ENCODE peak calls at places on chromosomes 16 and 17, in seven cellular contexts. One of them, this sample, is unnamed.

GRCh38 chr17:4599505-4600281 is 15.4 kb downstream of the SMTNL2 start:
- DNase-seq in NCI-H460: no peak
- DNase-seq in keratinocyte: no peak
- DNase-seq in myocyte: no peak
- DNase-seq in SW480: no peak
- DNase-seq in tibial nerve: no peak
- DNase-seq in substantia nigra: no peak
- DNase-seq in this sample: peak; percentile 28

GRCh38 chr17:65785109-65785508 is 223.7 kb upstream of the AXIN2 start:
- DNase-seq in keratinocyte: peak; percentile 26
- DNase-seq in myocyte: peak; percentile 86
- DNase-seq in tibial nerve: no peak
- DNase-seq in substantia nigra: no peak
- DNase-seq in NCI-H460: peak; percentile 59
- DNase-seq in SW480: peak; percentile 67
- DNase-seq in this sample: no peak

GRCh38 chr17:17792551-17793377 is 44.0 kb downstream of the SREBF1 start:
- DNase-seq in tibial nerve: no peak
- DNase-seq in SW480: no peak
- DNase-seq in substantia nigra: no peak
- DNase-seq in myocyte: no peak
- DNase-seq in keratinocyte: no peak
- DNase-seq in NCI-H460: no peak
- DNase-seq in this sample: no peak

GRCh38 chr16:77582956-77583355 is 139.4 kb upstream of the NUDT7 start:
- DNase-seq in myocyte: no peak
- DNase-seq in SW480: no peak
- DNase-seq in substantia nigra: no peak
- DNase-seq in keratinocyte: no peak
- DNase-seq in tibial nerve: no peak
- DNase-seq in NCI-H460: no peak
- DNase-seq in this sample: no peak

GRCh38 chr17:1005361-1005946 is 8.5 kb downstream of the TIMM22 start:
- DNase-seq in keratinocyte: no peak
- DNase-seq in SW480: peak; percentile 48
- DNase-seq in substantia nigra: peak; percentile 60
- DNase-seq in NCI-H460: no peak
- DNase-seq in myocyte: no peak
- DNase-seq in tibial nerve: no peak
- DNase-seq in this sample: peak; percentile 75

GRCh38 chr16:81987706-81988105 is 23.6 kb downstream of the SDR42E1 start:
- DNase-seq in keratinocyte: no peak
- DNase-seq in NCI-H460: no peak
- DNase-seq in SW480: no peak
- DNase-seq in substantia nigra: no peak
- DNase-seq in myocyte: peak; percentile 21
- DNase-seq in tibial nerve: no peak
- DNase-seq in this sample: no peak

GRCh38 chr17:82374626-82375331 is 3.2 kb downstream of the UTS2R start:
- DNase-seq in tibial nerve: no peak
- DNase-seq in substantia nigra: no peak
- DNase-seq in myocyte: no peak
- DNase-seq in NCI-H460: no peak
- DNase-seq in SW480: no peak
- DNase-seq in keratinocyte: no peak
- DNase-seq in this sample: no peak

GRCh38 chr16:11251525-11252481 is 4.2 kb downstream of the SOCS1 start:
- DNase-seq in myocyte: no peak
- DNase-seq in tibial nerve: no peak
- DNase-seq in NCI-H460: no peak
- DNase-seq in substantia nigra: no peak
- DNase-seq in SW480: no peak
- DNase-seq in keratinocyte: no peak
- DNase-seq in this sample: no peak

GRCh38 chr16:58217341-58217925 is 19.5 kb upstream of the CSNK2A2 start:
- DNase-seq in myocyte: no peak
- DNase-seq in substantia nigra: no peak
- DNase-seq in NCI-H460: no peak
- DNase-seq in SW480: no peak
- DNase-seq in keratinocyte: no peak
- DNase-seq in tibial nerve: no peak
- DNase-seq in this sample: no peak

GRCh38 chr16:75519175-75519574 is 16.7 kb downstream of the CHST5 start:
- DNase-seq in SW480: no peak
- DNase-seq in myocyte: no peak
- DNase-seq in keratinocyte: no peak
- DNase-seq in substantia nigra: no peak
- DNase-seq in tibial nerve: no peak
- DNase-seq in NCI-H460: no peak
- DNase-seq in this sample: no peak

GRCh38 chr17:81110488-81111040 is 54.7 kb upstream of the PVALEF start:
- DNase-seq in SW480: no peak
- DNase-seq in keratinocyte: no peak
- DNase-seq in tibial nerve: no peak
- DNase-seq in substantia nigra: no peak
- DNase-seq in NCI-H460: no peak
- DNase-seq in myocyte: no peak
- DNase-seq in this sample: no peak

GRCh38 chr17:78892520-78892919 is 10.5 kb downstream of the CEP295NL start:
- DNase-seq in substantia nigra: peak; percentile 29
- DNase-seq in keratinocyte: no peak
- DNase-seq in SW480: no peak
- DNase-seq in NCI-H460: no peak
- DNase-seq in tibial nerve: no peak
- DNase-seq in myocyte: no peak
- DNase-seq in this sample: no peak

GRCh38 chr16:75377971-75378386 is 55.3 kb downstream of the CFDP1 start:
- DNase-seq in substantia nigra: no peak
- DNase-seq in SW480: no peak
- DNase-seq in NCI-H460: peak; percentile 15
- DNase-seq in tibial nerve: no peak
- DNase-seq in keratinocyte: peak; percentile 85
- DNase-seq in myocyte: peak; percentile 65
- DNase-seq in this sample: no peak

GRCh38 chr17:39097537-39097936 is 53.9 kb downstream of the PLXDC1 start:
- DNase-seq in myocyte: no peak
- DNase-seq in substantia nigra: no peak
- DNase-seq in SW480: no peak
- DNase-seq in tibial nerve: no peak
- DNase-seq in keratinocyte: no peak
- DNase-seq in NCI-H460: no peak
- DNase-seq in this sample: no peak

GRCh38 chr17:38604479-38605229 is 1.1 kb downstream of the SRCIN1 start:
- DNase-seq in tibial nerve: no peak
- DNase-seq in substantia nigra: peak; percentile 52
- DNase-seq in NCI-H460: no peak
- DNase-seq in myocyte: no peak
- DNase-seq in SW480: peak; percentile 35
- DNase-seq in keratinocyte: no peak
- DNase-seq in this sample: no peak

GRCh38 chr16:75333770-75334169 is 82.3 kb upstream of the BCAR1 start:
- DNase-seq in SW480: no peak
- DNase-seq in tibial nerve: no peak
- DNase-seq in myocyte: no peak
- DNase-seq in NCI-H460: no peak
- DNase-seq in keratinocyte: no peak
- DNase-seq in substantia nigra: no peak
- DNase-seq in this sample: no peak

GRCh38 chr16:17836868-17837602 is 366.3 kb upstream of the XYLT1 start:
- DNase-seq in SW480: peak; percentile 87
- DNase-seq in myocyte: no peak
- DNase-seq in keratinocyte: peak; percentile 90
- DNase-seq in NCI-H460: peak; percentile 59
- DNase-seq in tibial nerve: no peak
- DNase-seq in substantia nigra: no peak
- DNase-seq in this sample: no peak

GRCh38 chr17:50640701-50641338 is 6.1 kb downstream of the ABCC3 start:
- DNase-seq in keratinocyte: no peak
- DNase-seq in NCI-H460: no peak
- DNase-seq in SW480: no peak
- DNase-seq in tibial nerve: no peak
- DNase-seq in substantia nigra: no peak
- DNase-seq in myocyte: no peak
- DNase-seq in this sample: no peak

GRCh38 chr16:82059983-82060421 is 24.9 kb downstream of the HSD17B2 start:
- DNase-seq in NCI-H460: no peak
- DNase-seq in substantia nigra: no peak
- DNase-seq in tibial nerve: no peak
- DNase-seq in SW480: no peak
- DNase-seq in myocyte: peak; percentile 43
- DNase-seq in keratinocyte: no peak
- DNase-seq in this sample: no peak

GRCh38 chr17:16255481-16255901 is 38.5 kb downstream of the PIGL start:
- DNase-seq in SW480: no peak
- DNase-seq in tibial nerve: no peak
- DNase-seq in myocyte: peak; percentile 38
- DNase-seq in substantia nigra: peak; percentile 17
- DNase-seq in NCI-H460: no peak
- DNase-seq in keratinocyte: no peak
- DNase-seq in this sample: no peak

GRCh38 chr16:30775131-30775380 is 11.9 kb downstream of the ZNF629 start:
- DNase-seq in tibial nerve: no peak
- DNase-seq in NCI-H460: no peak
- DNase-seq in substantia nigra: no peak
- DNase-seq in myocyte: no peak
- DNase-seq in keratinocyte: no peak
- DNase-seq in SW480: no peak
- DNase-seq in this sample: no peak

GRCh38 chr17:57911021-57911420 is 44.2 kb downstream of the CUEDC1 start:
- DNase-seq in tibial nerve: no peak
- DNase-seq in keratinocyte: no peak
- DNase-seq in NCI-H460: no peak
- DNase-seq in myocyte: no peak
- DNase-seq in SW480: no peak
- DNase-seq in substantia nigra: no peak
- DNase-seq in this sample: no peak

GRCh38 chr16:86540894-86541293 is 14.1 kb downstream of the MTHFSD start:
- DNase-seq in keratinocyte: no peak
- DNase-seq in NCI-H460: no peak
- DNase-seq in myocyte: no peak
- DNase-seq in SW480: no peak
- DNase-seq in substantia nigra: no peak
- DNase-seq in tibial nerve: no peak
- DNase-seq in this sample: no peak

GRCh38 chr16:79286646-79287423 is 313.7 kb downstream of the MAF start:
- DNase-seq in keratinocyte: no peak
- DNase-seq in tibial nerve: peak; percentile 23
- DNase-seq in NCI-H460: no peak
- DNase-seq in substantia nigra: peak; percentile 7
- DNase-seq in SW480: no peak
- DNase-seq in myocyte: peak; percentile 0
- DNase-seq in this sample: no peak

GRCh38 chr17:51439395-51440229 is 179.3 kb downstream of the UTP18 start:
- DNase-seq in myocyte: no peak
- DNase-seq in substantia nigra: no peak
- DNase-seq in NCI-H460: no peak
- DNase-seq in SW480: peak; percentile 17
- DNase-seq in tibial nerve: no peak
- DNase-seq in keratinocyte: no peak
- DNase-seq in this sample: no peak

GRCh38 chr17:82236142-82236971 is 7.5 kb downstream of the SLC16A3 start:
- DNase-seq in myocyte: peak; percentile 62
- DNase-seq in SW480: no peak
- DNase-seq in NCI-H460: peak; percentile 69
- DNase-seq in substantia nigra: no peak
- DNase-seq in tibial nerve: peak; percentile 54
- DNase-seq in keratinocyte: no peak
- DNase-seq in this sample: no peak

GRCh38 chr16:3282103-3282746 is 1.1 kb upstream of the ZNF263 start:
- DNase-seq in SW480: peak; percentile 79
- DNase-seq in myocyte: no peak
- DNase-seq in NCI-H460: no peak
- DNase-seq in keratinocyte: no peak
- DNase-seq in tibial nerve: no peak
- DNase-seq in substantia nigra: no peak
- DNase-seq in this sample: no peak

GRCh38 chr17:69406906-69407305 is 7.6 kb upstream of the MAP2K6 start:
- DNase-seq in NCI-H460: no peak
- DNase-seq in SW480: no peak
- DNase-seq in keratinocyte: no peak
- DNase-seq in substantia nigra: no peak
- DNase-seq in myocyte: no peak
- DNase-seq in tibial nerve: no peak
- DNase-seq in this sample: no peak

GRCh38 chr17:46088595-46088994 is 89.5 kb downstream of the STH start:
- DNase-seq in substantia nigra: no peak
- DNase-seq in keratinocyte: no peak
- DNase-seq in tibial nerve: no peak
- DNase-seq in SW480: no peak
- DNase-seq in NCI-H460: no peak
- DNase-seq in myocyte: no peak
- DNase-seq in this sample: no peak

GRCh38 chr17:38355256-38355655 is 3.6 kb downstream of the SOCS7 start:
- DNase-seq in myocyte: no peak
- DNase-seq in NCI-H460: no peak
- DNase-seq in tibial nerve: no peak
- DNase-seq in keratinocyte: no peak
- DNase-seq in SW480: no peak
- DNase-seq in substantia nigra: no peak
- DNase-seq in this sample: no peak

GRCh38 chr17:2964370-2964769 is 99.0 kb downstream of the OR1D5 start:
- DNase-seq in tibial nerve: no peak
- DNase-seq in substantia nigra: no peak
- DNase-seq in keratinocyte: no peak
- DNase-seq in NCI-H460: no peak
- DNase-seq in myocyte: no peak
- DNase-seq in SW480: no peak
- DNase-seq in this sample: peak; percentile 13

GRCh38 chr16:68640972-68641371 is 4.1 kb upstream of the CDH3 start:
- DNase-seq in myocyte: no peak
- DNase-seq in NCI-H460: no peak
- DNase-seq in SW480: peak; percentile 22
- DNase-seq in keratinocyte: no peak
- DNase-seq in substantia nigra: no peak
- DNase-seq in tibial nerve: no peak
- DNase-seq in this sample: no peak

GRCh38 chr16:84478172-84478948 is 26.1 kb downstream of the MEAK7 start:
- DNase-seq in keratinocyte: no peak
- DNase-seq in SW480: no peak
- DNase-seq in substantia nigra: no peak
- DNase-seq in NCI-H460: no peak
- DNase-seq in tibial nerve: no peak
- DNase-seq in myocyte: peak; percentile 31
- DNase-seq in this sample: no peak

This sample was measured in breast epithelium.